ENCODE peak calls at places on chromosomes 4 and X, in six cellular contexts. A is Right ventricle myocardium superior; U is nucleus accumbens; T is stimulated activated CD8-positive, alpha-beta memory T cell treated with anti-CD3 and anti-CD28 coated beads, Interleukin-12 subunit alpha, Interleukin-12 subunit beta, amount 100 ng/mL, for 4 hours; M is NAMALWA; L is pancreas. Y is an unnamed sample.

GRCh38 chr4:159363376-159363775 is 260.5 kb downstream of the RAPGEF2 start:
- DNase-seq in A (no peak), U (no peak), T (no peak), M (no peak), L (no peak), Y (no peak)

GRCh38 chr4:89914609-89915008 is 20.0 kb downstream of the MMRN1 start:
- DNase-seq in A (no peak), U (no peak), T (no peak), M (peak), L (no peak), Y (no peak)

GRCh38 chr4:140095694-140096482 is 58.1 kb downstream of the MAML3 start:
- DNase-seq in A (peak), U (no peak), T (no peak), M (no peak), L (no peak), Y (no peak)

GRCh38 chrX:12563121-12563520 is 228.1 kb upstream of the PRPS2 start:
- DNase-seq in A (no peak), U (no peak), T (no peak), M (no peak), L (no peak), Y (no peak)

GRCh38 chrX:47146121-47146935 is 1.3 kb downstream of the RBM10 start:
- DNase-seq in A (no peak), U (no peak), T (no peak), M (no peak), L (no peak), Y (no peak)

GRCh38 chrX:152170621-152171020 is 32.2 kb upstream of the MAGEA10 start:
- DNase-seq in A (no peak), U (no peak), T (no peak), M (no peak), L (no peak), Y (no peak)

GRCh38 chr4:137545461-137545861 is 13.2 kb upstream of the PCDH18 start:
- DNase-seq in A (no peak), U (no peak), T (no peak), M (no peak), L (no peak), Y (no peak)

GRCh38 chrX:42093756-42094155 is 170.4 kb upstream of the CASK start:
- DNase-seq in A (no peak), U (no peak), T (no peak), M (no peak), L (no peak), Y (no peak)

GRCh38 chr4:65502151-65502691 is 168.1 kb downstream of the EPHA5 start:
- DNase-seq in A (no peak), U (no peak), T (no peak), M (no peak), L (no peak), Y (no peak)

GRCh38 chrX:45172890-45173289 is 27.8 kb downstream of the DIPK2B start:
- DNase-seq in A (no peak), U (no peak), T (no peak), M (no peak), L (no peak), Y (no peak)

GRCh38 chrX:93538575-93538974 is 134.8 kb downstream of the NAP1L3 start:
- DNase-seq in A (no peak), U (no peak), T (no peak), M (peak), L (no peak), Y (no peak)

GRCh38 chrX:53440631-53441517 is 6.7 kb upstream of the HSD17B10 start:
- DNase-seq in A (peak), U (peak), T (no peak), M (no peak), L (peak), Y (no peak)

GRCh38 chr4:46993075-46994006 is at the start of gene GABRA4:
- DNase-seq in A (peak), U (peak), T (no peak), M (no peak), L (no peak), Y (no peak)

GRCh38 chr4:73740353-73740778 is at the start of gene CXCL8:
- DNase-seq in A (peak), U (peak), T (no peak), M (no peak), L (peak), Y (no peak)

GRCh38 chr4:107292979-107293378 is 256.9 kb upstream of the DKK2 start:
- DNase-seq in A (no peak), U (no peak), T (no peak), M (no peak), L (no peak), Y (no peak)

GRCh38 chr4:182177166-182177565 is 66.0 kb upstream of the TENM3 start:
- DNase-seq in A (no peak), U (no peak), T (no peak), M (no peak), L (no peak), Y (no peak)

GRCh38 chrX:30971761-30972603 is 82.9 kb upstream of the TAB3 start:
- DNase-seq in A (no peak), U (no peak), T (no peak), M (peak), L (peak), Y (no peak)

GRCh38 chr4:74624351-74625151 is 169.8 kb downstream of the BTC start:
- DNase-seq in A (no peak), U (no peak), T (no peak), M (no peak), L (no peak), Y (no peak)

GRCh38 chr4:31106419-31106818 is 386.2 kb downstream of the PCDH7 start:
- DNase-seq in A (no peak), U (no peak), T (no peak), M (no peak), L (no peak), Y (no peak)

GRCh38 chr4:183417356-183417755 is 27.1 kb upstream of the CDKN2AIP start:
- DNase-seq in A (no peak), U (no peak), T (no peak), M (no peak), L (no peak), Y (no peak)

GRCh38 chrX:153727108-153727931 is 2.7 kb downstream of the ABCD1 start:
- DNase-seq in A (peak), U (peak), T (no peak), M (no peak), L (peak), Y (no peak)

GRCh38 chrX:26262121-26262523 is 46.2 kb downstream of the MAGEB5 start:
- DNase-seq in A (no peak), U (no peak), T (no peak), M (no peak), L (no peak), Y (no peak)

GRCh38 chr4:54687887-54688841 is 30.4 kb downstream of the KIT start:
- DNase-seq in A (no peak), U (no peak), T (no peak), M (no peak), L (no peak), Y (no peak)

GRCh38 chr4:15348236-15348635 is 79.6 kb upstream of the C1QTNF7 start:
- DNase-seq in A (no peak), U (no peak), T (no peak), M (no peak), L (no peak), Y (no peak)

Y was measured in type B pancreatic cell.